ENCODE peak calls at places on chromosomes 11 and 22, in six cellular contexts. Y, Q, O, E, P and J are unnamed samples.

GRCh38 chr11:120078397-120078796 is 59.5 kb downstream of the TRIM29 start:
- DNase-seq in Y (no peak), Q (no peak), O (no peak), E (no peak), P (no peak), J (no peak)

GRCh38 chr22:28801845-28802594 is 1.7 kb upstream of the XBP1 start:
- DNase-seq in Y (no peak), Q (no peak), O (no peak), E (no peak), P (no peak), J (peak; percentile 82)

GRCh38 chr11:4826425-4826824 is 5.3 kb downstream of the OR51F2 start:
- DNase-seq in Y (peak; percentile 44), Q (no peak), O (peak; percentile 70), E (no peak), P (no peak), J (no peak)

GRCh38 chr11:86743223-86744118 is 56.9 kb upstream of the PRSS23 start:
- DNase-seq in Y (peak; percentile 99), Q (peak; percentile 56), O (no peak), E (peak; percentile 78), P (peak; percentile 76), J (peak; percentile 67)

GRCh38 chr11:58926695-58927094 is 12.6 kb upstream of the GLYATL1 start:
- DNase-seq in Y (peak; percentile 79), Q (no peak), O (no peak), E (no peak), P (no peak), J (no peak)

GRCh38 chr11:1109918-1110705 is 35.4 kb downstream of the MUC2 start:
- DNase-seq in Y (no peak), Q (no peak), O (no peak), E (no peak), P (no peak), J (no peak)

GRCh38 chr11:38553033-38553432 is 1955.0 kb upstream of the RAG2 start:
- DNase-seq in Y (no peak), Q (no peak), O (no peak), E (no peak), P (no peak), J (no peak)

GRCh38 chr11:1220941-1221721 is 1.7 kb upstream of the MUC5B start:
- DNase-seq in Y (no peak), Q (no peak), O (no peak), E (no peak), P (no peak), J (no peak)

GRCh38 chr11:116605543-116605942 is 167.2 kb downstream of the BUD13 start:
- DNase-seq in Y (peak; percentile 11), Q (no peak), O (no peak), E (no peak), P (no peak), J (no peak)

GRCh38 chr11:762421-763072 is 14.7 kb downstream of the GATD1 start:
- DNase-seq in Y (peak; percentile 74), Q (no peak), O (no peak), E (peak; percentile 83), P (no peak), J (no peak)

GRCh38 chr11:3123761-3124733 is 41.1 kb downstream of the OSBPL5 start:
- DNase-seq in Y (peak; percentile 97), Q (peak; percentile 94), O (peak; percentile 83), E (peak; percentile 48), P (peak; percentile 91), J (peak; percentile 39)

GRCh38 chr11:118322721-118323120 is 18.2 kb downstream of the CD3E start:
- DNase-seq in Y (no peak), Q (no peak), O (no peak), E (no peak), P (no peak), J (no peak)

GRCh38 chr22:32444068-32444467 is 20.2 kb downstream of the BPIFC start:
- DNase-seq in Y (no peak), Q (no peak), O (peak; percentile 4), E (peak; percentile 13), P (no peak), J (no peak)

GRCh38 chr22:19522190-19522880 is 1.9 kb downstream of the CLDN5 start:
- DNase-seq in Y (no peak), Q (no peak), O (no peak), E (no peak), P (no peak), J (no peak)

GRCh38 chr22:42299586-42300285 is 29.3 kb upstream of the TCF20 start:
- DNase-seq in Y (no peak), Q (no peak), O (no peak), E (no peak), P (peak; percentile 32), J (peak; percentile 20)

GRCh38 chr22:26439559-26439958 is 10.5 kb downstream of the ASPHD2 start:
- DNase-seq in Y (no peak), Q (no peak), O (no peak), E (no peak), P (no peak), J (no peak)

GRCh38 chr22:17398159-17398558 is 28.9 kb downstream of the CECR2 start:
- DNase-seq in Y (no peak), Q (no peak), O (no peak), E (no peak), P (no peak), J (no peak)

GRCh38 chr11:93100211-93100610 is 97.6 kb downstream of the SLC36A4 start:
- DNase-seq in Y (peak; percentile 36), Q (no peak), O (no peak), E (no peak), P (no peak), J (no peak)

GRCh38 chr11:62497132-62497915 is 49.3 kb downstream of the AHNAK start:
- DNase-seq in Y (peak; percentile 81), Q (no peak), O (peak; percentile 30), E (peak; percentile 75), P (peak; percentile 34), J (no peak)

GRCh38 chr11:133928628-133929059 is 28.1 kb downstream of the IGSF9B start:
- DNase-seq in Y (no peak), Q (no peak), O (peak; percentile 59), E (no peak), P (peak; percentile 51), J (no peak)

GRCh38 chr22:25563757-25564319 is 637 bp upstream of the GRK3 start:
- DNase-seq in Y (peak; percentile 6), Q (no peak), O (no peak), E (no peak), P (peak; percentile 50), J (peak; percentile 16)

GRCh38 chr22:39115976-39116621 is 19.1 kb downstream of the APOBEC3H start:
- DNase-seq in Y (no peak), Q (no peak), O (no peak), E (no peak), P (no peak), J (no peak)

GRCh38 chr22:39250131-39250530 is 5.3 kb upstream of the PDGFB start:
- DNase-seq in Y (no peak), Q (no peak), O (no peak), E (no peak), P (no peak), J (no peak)

GRCh38 chr22:19729507-19729906 is 6.2 kb downstream of the GP1BB start:
- DNase-seq in Y (no peak), Q (no peak), O (no peak), E (no peak), P (no peak), J (no peak)

GRCh38 chr22:41799486-41800347 is 762 bp upstream of the CCDC134 start:
- DNase-seq in Y (no peak), Q (peak; percentile 26), O (peak; percentile 15), E (no peak), P (peak; percentile 21), J (peak; percentile 30)

GRCh38 chr11:57729479-57729878 is 11.8 kb upstream of the SELENOH start:
- DNase-seq in Y (no peak), Q (no peak), O (no peak), E (no peak), P (no peak), J (no peak)

GRCh38 chr11:94030059-94030458 is 8.9 kb downstream of the HEPHL1 start:
- DNase-seq in Y (no peak), Q (no peak), O (no peak), E (no peak), P (no peak), J (no peak)

GRCh38 chr11:46352063-46352841 is 5.0 kb downstream of the DGKZ start:
- DNase-seq in Y (no peak), Q (no peak), O (no peak), E (no peak), P (no peak), J (peak; percentile 81)
- H3K4me3 ChIP-seq in Y (no peak overlapping the region), Q (no peak overlapping the region), O (no peak overlapping the region), E (no peak overlapping the region), P (no peak overlapping the region), J (no peak overlapping the region)

GRCh38 chr11:45543808-45544422 is 121.5 kb downstream of the CHST1 start:
- DNase-seq in Y (peak; percentile 4), Q (no peak), O (no peak), E (no peak), P (no peak), J (no peak)
- TF ChIP-seq POLR2A in Y (no peak), Q (no peak), O (no peak), E (no peak), P (no peak), J (no peak)

GRCh38 chr22:30905696-30906341 is 62.8 kb downstream of the MORC2 start:
- DNase-seq in Y (no peak), Q (no peak), O (no peak), E (no peak), P (no peak), J (no peak)

GRCh38 chr22:30909306-30909705 is 59.3 kb downstream of the MORC2 start:
- DNase-seq in Y (no peak), Q (no peak), O (no peak), E (no peak), P (no peak), J (no peak)

GRCh38 chr22:30908051-30908461 is 60.5 kb downstream of the MORC2 start:
- DNase-seq in Y (no peak), Q (no peak), O (no peak), E (no peak), P (no peak), J (no peak)

GRCh38 chr22:30906411-30906810 is 62.2 kb downstream of the MORC2 start:
- DNase-seq in Y (no peak), Q (no peak), O (no peak), E (no peak), P (no peak), J (no peak)

DNA sequence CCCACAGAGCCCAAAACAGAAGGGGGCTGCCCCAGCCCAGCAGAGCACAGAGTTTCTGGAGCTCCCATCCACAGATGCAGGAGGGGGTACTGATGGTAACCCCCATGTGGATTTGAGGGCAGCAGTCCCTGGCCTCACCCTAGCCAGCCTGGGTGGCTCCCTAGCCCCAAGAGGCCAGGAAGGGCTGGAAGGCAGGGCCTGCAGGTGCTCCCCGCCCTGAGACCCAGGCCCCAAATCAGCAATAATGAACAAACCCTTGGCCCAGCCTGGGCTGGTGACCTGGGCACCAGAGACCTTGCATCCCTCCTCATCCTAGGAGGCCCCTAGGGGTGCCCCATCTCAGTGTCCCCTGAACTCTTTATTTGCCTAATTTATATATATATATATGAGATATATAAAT is 61.6 kb downstream of the MORC2 start:
- DNase-seq in Y (no peak), Q (no peak), O (no peak), E (no peak), P (no peak), J (no peak)
- H3K4me3 ChIP-seq in Y (no peak overlapping the region), Q (no peak overlapping the region), O (no peak overlapping the region), E (no peak overlapping the region), P (no peak overlapping the region), J (no peak overlapping the region)

DNA sequence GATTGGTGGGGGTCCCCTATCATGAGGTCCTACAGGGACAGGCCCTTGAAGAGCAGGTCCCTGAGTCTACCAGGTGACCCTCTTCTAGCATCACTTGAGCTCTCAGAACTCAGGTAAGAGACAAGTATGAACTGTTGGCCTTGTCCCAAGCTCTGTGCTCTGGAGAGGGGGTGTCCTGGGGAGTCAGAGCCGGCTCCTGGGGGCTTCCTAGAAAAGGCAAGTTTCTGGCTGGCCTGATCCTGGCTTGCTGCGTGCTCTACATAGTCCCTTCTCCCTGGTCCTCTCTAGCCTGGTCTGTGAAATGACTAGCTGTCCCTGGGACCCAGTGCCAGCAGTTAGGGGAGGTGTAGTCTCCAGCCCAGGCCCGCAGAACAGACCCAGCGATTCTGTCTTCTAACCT is 11.4 kb downstream of the ATG16L2 start:
- DNase-seq in Y (no peak), Q (no peak), O (no peak), E (no peak), P (no peak), J (no peak)
- TF ChIP-seq POLR2A in Y (no peak), Q (no peak), O (no peak), E (no peak), P (no peak), J (no peak)